ENCODE peak calls at places on chromosome 5, in eight cellular contexts. X is uterus, U is foreskin fibroblast, E is AG10803, N is AG04450, V is BJ, J is right atrium auricular region, O is GM20000. W is an unnamed sample.

GRCh38 chr5:117590944-117591343 is 1016.3 kb upstream of the SEMA6A start:
- DNase-seq in X (no peak), U (peak; percentile 10), E (no peak), N (no peak), V (no peak), J (no peak), O (peak; percentile 22), W (no peak)

GRCh38 chr5:154947778-154948177 is 6.9 kb downstream of the MRPL22 start:
- DNase-seq in X (no peak), U (no peak), E (no peak), N (no peak), V (no peak), J (no peak), O (no peak), W (no peak)

GRCh38 chr5:25892251-25892650 is 1146.1 kb downstream of the CDH9 start:
- DNase-seq in X (no peak), U (no peak), E (no peak), N (no peak), V (no peak), J (no peak), O (no peak), W (no peak)

GRCh38 chr5:54007822-54008777 is 302.3 kb downstream of the ARL15 start:
- DNase-seq in X (no peak), U (peak; percentile 65), E (no peak), N (no peak), V (no peak), J (no peak), O (no peak), W (no peak)

GRCh38 chr5:150377964-150378694 is 20.6 kb downstream of the TCOF1 start:
- DNase-seq in X (no peak), U (peak; percentile 95), E (peak; percentile 98), N (peak; percentile 95), V (peak; percentile 95), J (no peak), O (no peak), W (no peak)

GRCh38 chr5:141560725-141561483 is 57.9 kb downstream of the DIAPH1 start:
- DNase-seq in X (peak; percentile 89), U (peak; percentile 98), E (peak; percentile 97), N (peak; percentile 97), V (peak; percentile 87), J (peak; percentile 94), O (no peak), W (no peak)

GRCh38 chr5:45604092-45604491 is 92.1 kb downstream of the HCN1 start:
- DNase-seq in X (no peak), U (no peak), E (no peak), N (no peak), V (no peak), J (no peak), O (no peak), W (no peak)

GRCh38 chr5:72552041-72552557 is 44.9 kb upstream of the ZNF366 start:
- DNase-seq in X (no peak), U (peak; percentile 81), E (peak; percentile 89), N (no peak), V (peak; percentile 85), J (no peak), O (no peak), W (no peak)

GRCh38 chr5:79878721-79879336 is 112.2 kb downstream of the MTX3 start:
- DNase-seq in X (no peak), U (peak; percentile 7), E (no peak), N (no peak), V (no peak), J (no peak), O (peak; percentile 37), W (peak; percentile 65)

GRCh38 chr5:176535101-176535654 is 2.0 kb downstream of the RNF44 start:
- DNase-seq in X (no peak), U (peak; percentile 62), E (peak; percentile 23), N (no peak), V (no peak), J (no peak), O (peak; percentile 45), W (peak; percentile 53)

GRCh38 chr5:81842795-81843377 is 92.0 kb upstream of the SSBP2 start:
- DNase-seq in X (no peak), U (no peak), E (no peak), N (no peak), V (no peak), J (no peak), O (no peak), W (no peak)

GRCh38 chr5:8756498-8757084 is 789.3 kb downstream of the SEMA5A start:
- DNase-seq in X (no peak), U (peak; percentile 70), E (peak; percentile 58), N (no peak), V (peak; percentile 10), J (no peak), O (peak; percentile 11), W (peak; percentile 9)

GRCh38 chr5:134738963-134739661 is 764 bp downstream of the CAMLG start:
- DNase-seq in X (no peak), U (peak; percentile 60), E (peak; percentile 33), N (no peak), V (no peak), J (no peak), O (peak; percentile 39), W (peak; percentile 55)

GRCh38 chr5:174424219-174425053 is 299.9 kb upstream of the MSX2 start:
- DNase-seq in X (no peak), U (no peak), E (no peak), N (no peak), V (no peak), J (no peak), O (no peak), W (no peak)
- TF ChIP-seq CTCF in X (no peak), U (peak; percentile 7), E (no peak), N (peak; percentile 41), V (no peak), J (no peak), O (no peak), W (no peak)

GRCh38 chr5:139462582-139463276 is at the start of gene ECSCR:
- DNase-seq in X (no peak), U (no peak), E (no peak), N (no peak), V (no peak), J (no peak), O (no peak), W (no peak)

GRCh38 chr5:139460457-139460856 is 2.1 kb downstream of the ECSCR start:
- DNase-seq in X (no peak), U (no peak), E (peak; percentile 44), N (no peak), V (no peak), J (no peak), O (no peak), W (no peak)

GRCh38 chr5:139459451-139459934 is 3.0 kb downstream of the ECSCR start:
- DNase-seq in X (no peak), U (no peak), E (no peak), N (no peak), V (no peak), J (no peak), O (peak; percentile 44), W (peak; percentile 72)

GRCh38 chr5:139461176-139461575 is 1.4 kb downstream of the ECSCR start:
- DNase-seq in X (no peak), U (no peak), E (no peak), N (no peak), V (no peak), J (no peak), O (no peak), W (no peak)

DNA sequence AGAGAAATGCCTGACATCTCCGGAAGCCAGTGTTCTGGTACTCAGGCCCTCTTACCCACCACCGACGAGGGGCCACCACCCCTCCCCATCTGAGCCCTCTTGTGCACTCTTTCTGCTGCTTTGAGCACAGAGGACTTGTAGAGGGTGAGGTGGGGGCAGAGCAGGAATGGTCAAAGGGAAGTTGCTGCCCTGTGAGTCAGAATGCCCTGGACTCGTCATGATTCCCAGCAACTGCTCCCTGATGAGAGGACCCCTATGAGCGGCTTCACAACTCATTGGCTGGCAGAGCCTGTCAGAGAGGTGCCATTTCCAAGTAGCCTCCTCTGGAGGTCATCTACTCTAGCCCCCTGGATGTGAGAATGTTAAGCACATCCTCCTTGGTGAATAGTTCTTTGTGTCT is 845 bp downstream of the ECSCR start:
- DNase-seq in X (no peak), U (peak; percentile 77), E (peak; percentile 49), N (peak; percentile 34), V (no peak), J (no peak), O (no peak), W (no peak)
- TF ChIP-seq CTCF in X (no peak), U (no peak), E (no peak), N (no peak), V (no peak), J (no peak), O (no peak), W (no peak)

GRCh38 chr5:66223637-66224036 is 79.5 kb downstream of the SREK1 start:
- DNase-seq in X (peak; percentile 49), U (no peak), E (no peak), N (no peak), V (no peak), J (no peak), O (peak; percentile 24), W (peak; percentile 13)
- TF ChIP-seq CTCF in X (peak; percentile 44), U (peak; percentile 20), E (peak; percentile 39), N (peak; percentile 38), V (peak; percentile 47), J (no peak), O (peak; percentile 11), W (no peak)

GRCh38 chr5:107352576-107352975 is 318.2 kb downstream of the EFNA5 start:
- DNase-seq in X (no peak), U (no peak), E (no peak), N (no peak), V (no peak), J (no peak), O (no peak), W (no peak)
- TF ChIP-seq CTCF in X (no peak), U (no peak), E (no peak), N (no peak), V (no peak), J (no peak), O (no peak), W (no peak)

DNA sequence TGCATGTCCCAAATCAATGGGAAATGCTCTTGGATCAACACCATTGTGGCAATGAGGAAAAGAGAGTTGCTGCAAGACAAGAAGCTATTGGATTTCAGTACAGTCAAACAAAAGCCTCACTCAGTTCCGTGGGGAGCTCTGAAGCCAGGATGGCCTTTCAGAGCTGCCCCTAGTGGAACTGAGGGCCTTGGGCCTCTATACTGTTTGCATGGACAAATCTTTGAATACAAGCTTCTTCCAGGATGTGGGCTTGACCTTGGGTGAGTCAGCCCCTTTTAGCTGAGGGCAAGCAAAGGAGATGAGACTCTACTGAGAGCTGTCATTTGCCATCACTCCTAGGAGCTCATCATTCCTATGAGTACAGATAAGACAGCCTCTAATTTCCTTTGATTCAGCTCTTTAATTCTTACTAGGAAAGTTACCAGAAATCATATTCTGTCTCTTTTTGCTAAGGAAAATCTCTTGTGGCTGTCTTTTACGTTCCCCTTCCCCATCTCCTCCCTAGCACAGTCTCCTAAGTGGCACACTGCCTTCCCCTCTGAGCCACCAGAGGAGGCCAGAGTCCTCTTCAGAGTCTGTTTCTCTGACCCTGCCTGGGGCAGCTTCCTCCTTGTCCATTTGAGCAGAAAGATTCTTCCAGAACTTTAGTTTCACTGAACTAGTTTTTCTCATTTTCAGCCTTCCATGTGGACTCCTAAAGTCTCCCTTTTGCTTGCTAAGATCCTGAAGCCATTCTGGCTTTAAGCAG is 168.8 kb upstream of the POC5 start:
- DNase-seq in X (no peak), U (no peak), E (no peak), N (no peak), V (no peak), J (no peak), O (peak; percentile 5), W (no peak)
- TF ChIP-seq CTCF in X (no peak), U (no peak), E (no peak), N (no peak), V (no peak), J (no peak), O (peak; percentile 43), W (no peak)

GRCh38 chr5:93681432-93681831 is 60.0 kb downstream of the POU5F2 start:
- DNase-seq in X (no peak), U (peak; percentile 33), E (no peak), N (no peak), V (no peak), J (no peak), O (no peak), W (no peak)
- TF ChIP-seq CTCF in X (no peak), U (peak; percentile 8), E (peak; percentile 17), N (peak; percentile 33), V (peak; percentile 23), J (peak; percentile 31), O (no peak), W (no peak)

W was measured in activated CD8-positive, alpha-beta T cell treated with anti-CD3 and anti-CD28 coated beads for 36 hours.